ENCODE peak calls at places on chromosome 21, in five cellular contexts. One of them, this sample, is unnamed.

GRCh38 chr21:36385233-36385908 is at the start of gene CHAF1B:
- DNase-seq in stimulated activated CD4-positive, alpha-beta T cell treated with anti-CD3 and anti-CD28 coated beads, Interleukin-15, amount 100 ng/mL, for 1 hour: peak; percentile 83
- DNase-seq in body of pancreas: peak; percentile 92
- DNase-seq in NCI-H2081 treated with DMSO at 0.1 percent for 48 hours: no peak
- DNase-seq in hepatic stellate cell: peak; percentile 82
- DNase-seq in this sample: peak; percentile 98

GRCh38 chr21:15804247-15804985 is 74.6 kb downstream of the USP25 start:
- DNase-seq in stimulated activated CD4-positive, alpha-beta T cell treated with anti-CD3 and anti-CD28 coated beads, Interleukin-15, amount 100 ng/mL, for 1 hour: no peak
- DNase-seq in body of pancreas: no peak
- DNase-seq in NCI-H2081 treated with DMSO at 0.1 percent for 48 hours: no peak
- DNase-seq in hepatic stellate cell: no peak
- DNase-seq in this sample: no peak

GRCh38 chr21:38988211-38989096 is 182.7 kb downstream of the ETS2 start:
- DNase-seq in stimulated activated CD4-positive, alpha-beta T cell treated with anti-CD3 and anti-CD28 coated beads, Interleukin-15, amount 100 ng/mL, for 1 hour: no peak
- DNase-seq in body of pancreas: no peak
- DNase-seq in NCI-H2081 treated with DMSO at 0.1 percent for 48 hours: no peak
- DNase-seq in hepatic stellate cell: no peak
- DNase-seq in this sample: no peak

GRCh38 chr21:44304846-44305245 is 5.0 kb downstream of the PFKL start:
- DNase-seq in stimulated activated CD4-positive, alpha-beta T cell treated with anti-CD3 and anti-CD28 coated beads, Interleukin-15, amount 100 ng/mL, for 1 hour: peak; percentile 31
- DNase-seq in body of pancreas: peak; percentile 52
- DNase-seq in NCI-H2081 treated with DMSO at 0.1 percent for 48 hours: no peak
- DNase-seq in hepatic stellate cell: peak; percentile 76
- DNase-seq in this sample: peak; percentile 70

GRCh38 chr21:45078877-45079281 is 4.5 kb downstream of the ADARB1 start:
- DNase-seq in stimulated activated CD4-positive, alpha-beta T cell treated with anti-CD3 and anti-CD28 coated beads, Interleukin-15, amount 100 ng/mL, for 1 hour: no peak
- DNase-seq in body of pancreas: no peak
- DNase-seq in NCI-H2081 treated with DMSO at 0.1 percent for 48 hours: no peak
- DNase-seq in hepatic stellate cell: peak; percentile 48
- DNase-seq in this sample: no peak

GRCh38 chr21:28310711-28311110 is 682.0 kb downstream of the LTN1 start:
- DNase-seq in stimulated activated CD4-positive, alpha-beta T cell treated with anti-CD3 and anti-CD28 coated beads, Interleukin-15, amount 100 ng/mL, for 1 hour: no peak
- DNase-seq in body of pancreas: no peak
- DNase-seq in NCI-H2081 treated with DMSO at 0.1 percent for 48 hours: no peak
- DNase-seq in hepatic stellate cell: no peak
- DNase-seq in this sample: no peak

GRCh38 chr21:45302082-45303061 is 14.7 kb upstream of the POFUT2 start:
- DNase-seq in stimulated activated CD4-positive, alpha-beta T cell treated with anti-CD3 and anti-CD28 coated beads, Interleukin-15, amount 100 ng/mL, for 1 hour: peak; percentile 29
- DNase-seq in body of pancreas: peak; percentile 36
- DNase-seq in NCI-H2081 treated with DMSO at 0.1 percent for 48 hours: no peak
- DNase-seq in hepatic stellate cell: no peak
- DNase-seq in this sample: no peak

GRCh38 chr21:32137266-32137665 is 141.6 kb downstream of the MIS18A start:
- DNase-seq in stimulated activated CD4-positive, alpha-beta T cell treated with anti-CD3 and anti-CD28 coated beads, Interleukin-15, amount 100 ng/mL, for 1 hour: no peak
- DNase-seq in body of pancreas: no peak
- DNase-seq in NCI-H2081 treated with DMSO at 0.1 percent for 48 hours: peak; percentile 84
- DNase-seq in hepatic stellate cell: no peak
- DNase-seq in this sample: no peak

GRCh38 chr21:45112371-45112770 is 38.0 kb downstream of the ADARB1 start:
- DNase-seq in stimulated activated CD4-positive, alpha-beta T cell treated with anti-CD3 and anti-CD28 coated beads, Interleukin-15, amount 100 ng/mL, for 1 hour: no peak
- DNase-seq in body of pancreas: no peak
- DNase-seq in NCI-H2081 treated with DMSO at 0.1 percent for 48 hours: no peak
- DNase-seq in hepatic stellate cell: peak; percentile 71
- DNase-seq in this sample: no peak

GRCh38 chr21:23119491-23119890 is 2121.3 kb downstream of the NCAM2 start:
- DNase-seq in stimulated activated CD4-positive, alpha-beta T cell treated with anti-CD3 and anti-CD28 coated beads, Interleukin-15, amount 100 ng/mL, for 1 hour: no peak
- DNase-seq in body of pancreas: no peak
- DNase-seq in NCI-H2081 treated with DMSO at 0.1 percent for 48 hours: no peak
- DNase-seq in hepatic stellate cell: no peak
- DNase-seq in this sample: no peak

GRCh38 chr21:34330055-34330454 is 33.8 kb upstream of the KCNE2 start:
- DNase-seq in stimulated activated CD4-positive, alpha-beta T cell treated with anti-CD3 and anti-CD28 coated beads, Interleukin-15, amount 100 ng/mL, for 1 hour: no peak
- DNase-seq in body of pancreas: no peak
- DNase-seq in NCI-H2081 treated with DMSO at 0.1 percent for 48 hours: no peak
- DNase-seq in hepatic stellate cell: no peak
- DNase-seq in this sample: no peak

GRCh38 chr21:45404726-45405270 is at the start of gene COL18A1:
- DNase-seq in stimulated activated CD4-positive, alpha-beta T cell treated with anti-CD3 and anti-CD28 coated beads, Interleukin-15, amount 100 ng/mL, for 1 hour: peak; percentile 44
- DNase-seq in body of pancreas: peak; percentile 68
- DNase-seq in NCI-H2081 treated with DMSO at 0.1 percent for 48 hours: no peak
- DNase-seq in hepatic stellate cell: peak; percentile 80
- DNase-seq in this sample: peak; percentile 79

GRCh38 chr21:42156690-42157605 is 62.0 kb upstream of the ABCG1 start:
- DNase-seq in stimulated activated CD4-positive, alpha-beta T cell treated with anti-CD3 and anti-CD28 coated beads, Interleukin-15, amount 100 ng/mL, for 1 hour: no peak
- DNase-seq in body of pancreas: peak; percentile 41
- DNase-seq in NCI-H2081 treated with DMSO at 0.1 percent for 48 hours: no peak
- DNase-seq in hepatic stellate cell: no peak
- DNase-seq in this sample: no peak

GRCh38 chr21:36431252-36431651 is 46.1 kb downstream of the CHAF1B start:
- DNase-seq in stimulated activated CD4-positive, alpha-beta T cell treated with anti-CD3 and anti-CD28 coated beads, Interleukin-15, amount 100 ng/mL, for 1 hour: no peak
- DNase-seq in body of pancreas: no peak
- DNase-seq in NCI-H2081 treated with DMSO at 0.1 percent for 48 hours: no peak
- DNase-seq in hepatic stellate cell: no peak
- DNase-seq in this sample: no peak

GRCh38 chr21:16667395-16667794 is 845.4 kb upstream of the CXADR start:
- DNase-seq in stimulated activated CD4-positive, alpha-beta T cell treated with anti-CD3 and anti-CD28 coated beads, Interleukin-15, amount 100 ng/mL, for 1 hour: no peak
- DNase-seq in body of pancreas: no peak
- DNase-seq in NCI-H2081 treated with DMSO at 0.1 percent for 48 hours: no peak
- DNase-seq in hepatic stellate cell: no peak
- DNase-seq in this sample: no peak

GRCh38 chr21:21165063-21165645 is 166.9 kb downstream of the NCAM2 start:
- DNase-seq in stimulated activated CD4-positive, alpha-beta T cell treated with anti-CD3 and anti-CD28 coated beads, Interleukin-15, amount 100 ng/mL, for 1 hour: no peak
- DNase-seq in body of pancreas: no peak
- DNase-seq in NCI-H2081 treated with DMSO at 0.1 percent for 48 hours: no peak
- DNase-seq in hepatic stellate cell: peak; percentile 59
- DNase-seq in this sample: no peak

GRCh38 chr21:32727728-32728454 is at the start of gene SYNJ1:
- DNase-seq in stimulated activated CD4-positive, alpha-beta T cell treated with anti-CD3 and anti-CD28 coated beads, Interleukin-15, amount 100 ng/mL, for 1 hour: peak; percentile 93
- DNase-seq in body of pancreas: peak; percentile 96
- DNase-seq in NCI-H2081 treated with DMSO at 0.1 percent for 48 hours: peak; percentile 25
- DNase-seq in hepatic stellate cell: peak; percentile 91
- DNase-seq in this sample: peak; percentile 98

GRCh38 chr21:34333150-34333739 is 30.6 kb upstream of the KCNE2 start:
- DNase-seq in stimulated activated CD4-positive, alpha-beta T cell treated with anti-CD3 and anti-CD28 coated beads, Interleukin-15, amount 100 ng/mL, for 1 hour: no peak
- DNase-seq in body of pancreas: no peak
- DNase-seq in NCI-H2081 treated with DMSO at 0.1 percent for 48 hours: no peak
- DNase-seq in hepatic stellate cell: no peak
- DNase-seq in this sample: no peak

GRCh38 chr21:35357041-35357780 is 308.1 kb upstream of the RUNX1 start:
- DNase-seq in stimulated activated CD4-positive, alpha-beta T cell treated with anti-CD3 and anti-CD28 coated beads, Interleukin-15, amount 100 ng/mL, for 1 hour: no peak
- DNase-seq in body of pancreas: no peak
- DNase-seq in NCI-H2081 treated with DMSO at 0.1 percent for 48 hours: no peak
- DNase-seq in hepatic stellate cell: no peak
- DNase-seq in this sample: no peak

GRCh38 chr21:41426656-41427311 is 745 bp downstream of the MX1 start:
- DNase-seq in stimulated activated CD4-positive, alpha-beta T cell treated with anti-CD3 and anti-CD28 coated beads, Interleukin-15, amount 100 ng/mL, for 1 hour: no peak
- DNase-seq in body of pancreas: no peak
- DNase-seq in NCI-H2081 treated with DMSO at 0.1 percent for 48 hours: no peak
- DNase-seq in hepatic stellate cell: peak; percentile 27
- DNase-seq in this sample: peak; percentile 50

This sample was measured in GM13976.